ENCODE peak calls at places on chromosomes 4 and X, in seven cellular contexts. Z, T, E, V, F, J and P are unnamed samples.

GRCh38 chrX:38627683-38628082 is 66.3 kb downstream of the TSPAN7 start:
- ATAC-seq in Z (peak; percentile 74), T (peak; percentile 66), E (peak; percentile 59), V (peak; percentile 71), F (peak; percentile 90), J (peak; percentile 100), P (no peak)

GRCh38 chr4:74878323-74878722 is 54.6 kb upstream of the PARM1 start:
- ATAC-seq in Z (no peak), T (no peak), E (no peak), V (no peak), F (no peak), J (no peak), P (no peak)

GRCh38 chr4:38987491-38987890 is 44.7 kb downstream of the TMEM156 start:
- ATAC-seq in Z (no peak), T (no peak), E (peak; percentile 11), V (no peak), F (no peak), J (no peak), P (no peak)

GRCh38 chr4:173121044-173121685 is 47.4 kb upstream of the GALNT7 start:
- ATAC-seq in Z (peak; percentile 61), T (peak; percentile 61), E (no peak), V (peak; percentile 27), F (peak; percentile 81), J (peak; percentile 83), P (no peak)

GRCh38 chrX:150959557-150959956 is 23.6 kb upstream of the HMGB3 start:
- ATAC-seq in Z (no peak), T (no peak), E (no peak), V (no peak), F (no peak), J (no peak), P (no peak)

GRCh38 chrX:1593286-1594271 is 2.2 kb downstream of the AKAP17A start:
- ATAC-seq in Z (no peak), T (no peak), E (no peak), V (no peak), F (no peak), J (no peak), P (no peak)

GRCh38 chrX:106159861-106160282 is 8.2 kb upstream of the PWWP3B start:
- ATAC-seq in Z (no peak), T (no peak), E (no peak), V (no peak), F (no peak), J (no peak), P (no peak)

GRCh38 chr4:22653752-22654151 is 39.0 kb upstream of the GBA3 start:
- ATAC-seq in Z (no peak), T (no peak), E (no peak), V (no peak), F (no peak), J (no peak), P (no peak)

GRCh38 chrX:39821011-39821708 is 276.6 kb downstream of the BCOR start:
- ATAC-seq in Z (no peak), T (peak; percentile 51), E (peak; percentile 44), V (no peak), F (peak; percentile 34), J (no peak), P (peak; percentile 34)

GRCh38 chrX:152997337-152997736 is 3.4 kb upstream of the PNMA5 start:
- ATAC-seq in Z (no peak), T (no peak), E (no peak), V (no peak), F (no peak), J (no peak), P (no peak)

GRCh38 chr4:78379991-78380739 is 171.4 kb upstream of the ANXA3 start:
- ATAC-seq in Z (no peak), T (peak; percentile 73), E (no peak), V (no peak), F (no peak), J (no peak), P (no peak)

GRCh38 chr4:83219344-83219990 is 65.1 kb downstream of the COQ2 start:
- ATAC-seq in Z (peak; percentile 54), T (peak; percentile 61), E (peak; percentile 29), V (peak; percentile 22), F (no peak), J (no peak), P (no peak)

GRCh38 chrX:45714864-45715263 is 514.2 kb upstream of the DIPK2B start:
- ATAC-seq in Z (no peak), T (peak; percentile 54), E (no peak), V (peak; percentile 59), F (no peak), J (no peak), P (no peak)

GRCh38 chr4:30402276-30402675 is 317.9 kb upstream of the PCDH7 start:
- ATAC-seq in Z (no peak), T (no peak), E (no peak), V (no peak), F (no peak), J (no peak), P (no peak)

GRCh38 chr4:170057851-170058250 is 31.7 kb upstream of the MFAP3L start:
- ATAC-seq in Z (no peak), T (no peak), E (no peak), V (no peak), F (no peak), J (no peak), P (no peak)

GRCh38 chrX:70995338-70995737 is 64.4 kb upstream of the SLC7A3 start:
- ATAC-seq in Z (no peak), T (no peak), E (no peak), V (no peak), F (no peak), J (no peak), P (no peak)

GRCh38 chr4:36351082-36351666 is 69.8 kb downstream of the DTHD1 start:
- ATAC-seq in Z (peak; percentile 75), T (peak; percentile 81), E (peak; percentile 77), V (peak; percentile 91), F (peak; percentile 68), J (peak; percentile 53), P (no peak)

GRCh38 chr4:159222158-159222557 is 119.3 kb downstream of the RAPGEF2 start:
- ATAC-seq in Z (no peak), T (no peak), E (no peak), V (no peak), F (no peak), J (no peak), P (no peak)

GRCh38 chrX:39911278-39911897 is 186.4 kb downstream of the BCOR start:
- ATAC-seq in Z (no peak), T (no peak), E (no peak), V (no peak), F (no peak), J (no peak), P (no peak)

GRCh38 chrX:103535206-103535605 is 15.9 kb upstream of the RAB40A start:
- ATAC-seq in Z (no peak), T (no peak), E (no peak), V (no peak), F (no peak), J (no peak), P (no peak)

GRCh38 chr4:159649237-159649636 is 546.4 kb downstream of the RAPGEF2 start:
- ATAC-seq in Z (no peak), T (no peak), E (no peak), V (no peak), F (no peak), J (no peak), P (no peak)

GRCh38 chr4:174398728-174399127 is 115.0 kb downstream of the CEP44 start:
- ATAC-seq in Z (no peak), T (no peak), E (no peak), V (no peak), F (no peak), J (peak; percentile 55), P (no peak)

GRCh38 chrX:94053575-94053974 is 379.6 kb downstream of the FAM133A start:
- ATAC-seq in Z (no peak), T (peak; percentile 40), E (peak; percentile 30), V (no peak), F (no peak), J (no peak), P (no peak)

GRCh38 chr4:38667005-38667771 is 3.2 kb downstream of the KLF3 start:
- ATAC-seq in Z (peak; percentile 85), T (peak; percentile 69), E (peak; percentile 56), V (peak; percentile 65), F (peak; percentile 60), J (peak; percentile 77), P (peak; percentile 63)

GRCh38 chr4:121698119-121698732 is 1.4 kb upstream of the ANXA5 start:
- ATAC-seq in Z (no peak), T (no peak), E (no peak), V (no peak), F (no peak), J (no peak), P (no peak)

GRCh38 chr4:151455212-151455611 is 46.2 kb downstream of the FHIP1A start:
- ATAC-seq in Z (no peak), T (no peak), E (no peak), V (no peak), F (peak; percentile 90), J (no peak), P (no peak)

GRCh38 chr4:73387552-73387951 is 16.5 kb upstream of the ALB start:
- ATAC-seq in Z (no peak), T (no peak), E (no peak), V (no peak), F (no peak), J (no peak), P (no peak)

GRCh38 chr4:184528713-184529112 is 54.4 kb upstream of the IRF2 start:
- ATAC-seq in Z (no peak), T (no peak), E (no peak), V (no peak), F (no peak), J (no peak), P (no peak)

GRCh38 chr4:112175840-112176239 is 30.6 kb downstream of the FAM241A start:
- ATAC-seq in Z (no peak), T (no peak), E (no peak), V (no peak), F (no peak), J (no peak), P (no peak)

GRCh38 chrX:15674899-15675489 is 10.4 kb upstream of the CLTRN start:
- ATAC-seq in Z (peak; percentile 98), T (peak; percentile 97), E (peak; percentile 88), V (peak; percentile 90), F (peak; percentile 80), J (peak; percentile 92), P (peak; percentile 95)